ENCODE peak calls at places on chromosomes 6 and 20, in four cellular contexts. G is AG04450; I is activated naive CD8-positive, alpha-beta T cell treated with anti-CD3 and anti-CD28 coated beads for 36 hours; F is GM03348. U is an unnamed sample.

GRCh38 chr6:49269190-49269589 is 193.9 kb downstream of the MMUT start:
- DNase-seq in F (peak; percentile 20), I (no peak), G (no peak), U (no peak)

GRCh38 chr6:61193771-61194170 is 1092.3 kb downstream of the KHDRBS2 start:
- DNase-seq in F (no peak), G (no peak), I (no peak), U (no peak)

GRCh38 chr20:13325033-13325432 is 104.0 kb downstream of the ISM1 start:
- DNase-seq in G (no peak), I (no peak), F (no peak), U (peak; percentile 36)

GRCh38 chr6:2396856-2397640 is 151.6 kb upstream of the GMDS start:
- DNase-seq in F (no peak), G (peak; percentile 36), I (no peak), U (no peak)

GRCh38 chr6:13472976-13473645 is 14.3 kb downstream of the GFOD1 start:
- DNase-seq in G (no peak), I (no peak), F (no peak), U (no peak)

GRCh38 chr6:109082178-109082577 is 12.5 kb downstream of the SESN1 start:
- DNase-seq in G (no peak), I (no peak), F (peak; percentile 10), U (no peak)

GRCh38 chr6:11682525-11682924 is 96.1 kb downstream of the ADTRP start:
- DNase-seq in G (no peak), F (no peak), I (no peak), U (no peak)

GRCh38 chr6:18241208-18241836 is 23.0 kb downstream of the DEK start:
- DNase-seq in G (no peak), F (no peak), I (no peak), U (no peak)

GRCh38 chr6:24484657-24485318 is 4.6 kb downstream of the GPLD1 start:
- DNase-seq in I (no peak), G (no peak), F (no peak), U (no peak)

GRCh38 chr20:7841291-7841966 is 98.8 kb downstream of the HAO1 start:
- DNase-seq in G (peak; percentile 7), F (peak; percentile 35), I (no peak), U (no peak)

U was measured in activated CD4-positive, alpha-beta T cell treated with anti-CD3 and anti-CD28 coated beads for 36 hours.